ENCODE peak calls at places on chromosomes 1 and 21, in five cellular contexts. A, W, V, D and Z are unnamed samples.

GRCh38 chr1:207826557-207827487 is 75.0 kb downstream of the CD46 start:
- DNase-seq in D (no peak), A (no peak), W (peak; percentile 81), V (no peak), Z (no peak)

GRCh38 chr21:36705679-36706481 is 7.0 kb downstream of the SIM2 start:
- DNase-seq in W (no peak), V (no peak), A (no peak), D (peak; percentile 63), Z (no peak)

GRCh38 chr21:45780647-45781046 is 137.1 kb downstream of the PCBP3 start:
- DNase-seq in D (no peak), A (no peak), V (no peak), W (no peak), Z (no peak)

GRCh38 chr1:154539486-154540483 is 18.7 kb downstream of the UBE2Q1 start:
- DNase-seq in D (no peak), V (no peak), A (no peak), W (no peak), Z (no peak)

GRCh38 chr1:21896652-21897532 is 40.2 kb downstream of the HSPG2 start:
- DNase-seq in A (no peak), W (peak; percentile 92), V (no peak), D (no peak), Z (no peak)

GRCh38 chr1:216606047-216606637 is 117.1 kb downstream of the ESRRG start:
- DNase-seq in W (no peak), D (no peak), V (no peak), A (peak; percentile 36), Z (no peak)

GRCh38 chr1:235149824-235150223 is 11.2 kb downstream of the RBM34 start:
- DNase-seq in D (no peak), W (no peak), A (no peak), V (no peak), Z (no peak)

GRCh38 chr1:179881642-179882252 is 338 bp upstream of the TOR1AIP1 start:
- DNase-seq in D (no peak), W (peak; percentile 91), A (peak; percentile 97), V (no peak), Z (peak; percentile 90)

GRCh38 chr1:46522184-46522968 is 29.1 kb downstream of the KNCN start:
- DNase-seq in W (no peak), V (peak; percentile 78), A (no peak), D (no peak), Z (no peak)